ENCODE peak calls at places on chromosomes 13 and 19, in eight cellular contexts. N is memory B cell; G is progenitor cell of endocrine pancreas; B is stimulated activated CD4-positive, alpha-beta T cell treated with anti-CD3 and anti-CD28 coated beads, Interleukin-4, amount 100 ng/mL, for 1 hour; U is head of caudate nucleus; E is caudate nucleus; K is T-helper 1 cell; M is cardiac muscle cell. J is an unnamed sample.
A peak's percentile ranks its signal among the peaks of the same experiment; 100 is the strongest.

GRCh38 chr19:45884682-45885555 is 1.0 kb downstream of the IRF2BP1 start:
- DNase-seq in N (no peak), G (no peak), B (peak; percentile 20), U (no peak), E (no peak), K (no peak), M (no peak), J (peak; percentile 82)

GRCh38 chr19:7287716-7288115 is 6.5 kb downstream of the INSR start:
- DNase-seq in N (no peak), G (no peak), B (no peak), U (no peak), E (no peak), K (no peak), M (no peak), J (no peak)

GRCh38 chr19:2624537-2625091 is 77.9 kb downstream of the GNG7 start:
- DNase-seq in N (no peak), G (no peak), B (no peak), U (no peak), E (no peak), K (no peak), M (no peak), J (peak; percentile 53)

GRCh38 chr13:88764103-88764502 is 1092.9 kb downstream of the SLITRK5 start:
- DNase-seq in N (no peak), G (no peak), B (no peak), U (no peak), E (no peak), K (no peak), M (no peak), J (no peak)

GRCh38 chr19:50159078-50159477 is 4.0 kb downstream of the IZUMO2 start:
- DNase-seq in N (no peak), G (no peak), B (no peak), U (no peak), E (no peak), K (no peak), M (no peak), J (no peak)

GRCh38 chr19:38679839-38680238 is 32.4 kb downstream of the ACTN4 start:
- DNase-seq in N (no peak), G (no peak), B (no peak), U (no peak), E (no peak), K (no peak), M (no peak), J (no peak)

GRCh38 chr19:18427080-18427751 is 8.0 kb downstream of the SSBP4 start:
- DNase-seq in N (no peak), G (no peak), B (no peak), U (no peak), E (no peak), K (no peak), M (no peak), J (no peak)

GRCh38 chr19:37977992-37978391 is 71.0 kb downstream of the SIPA1L3 start:
- DNase-seq in N (peak; percentile 16), G (no peak), B (no peak), U (peak; percentile 70), E (no peak), K (no peak), M (peak; percentile 57), J (no peak)

GRCh38 chr19:15200575-15201364 is at the start of gene NOTCH3:
- DNase-seq in N (no peak), G (peak; percentile 49), B (no peak), U (no peak), E (no peak), K (no peak), M (no peak), J (peak; percentile 88)

GRCh38 chr13:59119475-59119874 is 1044.3 kb downstream of the DIAPH3 start:
- DNase-seq in N (no peak), G (no peak), B (no peak), U (no peak), E (no peak), K (no peak), M (no peak), J (no peak)

GRCh38 chr19:17234911-17235617 is 9.0 kb downstream of the OCEL1 start:
- DNase-seq in N (peak; percentile 49), G (no peak), B (peak; percentile 71), U (peak; percentile 44), E (no peak), K (peak; percentile 50), M (peak; percentile 48), J (peak; percentile 86)

GRCh38 chr19:45079063-45079910 is at the start of gene GEMIN7:
- DNase-seq in N (peak; percentile 77), G (peak; percentile 79), B (peak; percentile 84), U (peak; percentile 84), E (peak; percentile 50), K (peak; percentile 63), M (peak; percentile 82), J (peak; percentile 96)

GRCh38 chr19:1284979-1285736 is 515 bp upstream of the EFNA2 start:
- DNase-seq in N (no peak), G (no peak), B (no peak), U (no peak), E (no peak), K (no peak), M (no peak), J (no peak)

GRCh38 chr19:52307275-52307674 is 10.3 kb downstream of the ZNF480 start:
- DNase-seq in N (no peak), G (no peak), B (peak; percentile 7), U (no peak), E (no peak), K (no peak), M (peak; percentile 34), J (no peak)

GRCh38 chr13:54709546-54709945 is 1680.9 kb downstream of the OLFM4 start:
- DNase-seq in N (no peak), G (no peak), B (no peak), U (no peak), E (no peak), K (no peak), M (no peak), J (no peak)

GRCh38 chr19:38049105-38049649 is 142.2 kb downstream of the SIPA1L3 start:
- DNase-seq in N (peak; percentile 49), G (no peak), B (peak; percentile 52), U (no peak), E (no peak), K (peak; percentile 33), M (peak; percentile 49), J (no peak)

GRCh38 chr19:35223084-35223790 is 5.3 kb downstream of the FAM187B start:
- DNase-seq in N (no peak), G (no peak), B (no peak), U (no peak), E (no peak), K (no peak), M (no peak), J (no peak)

GRCh38 chr19:12521996-12522395 is 29.3 kb downstream of the ZNF564 start:
- DNase-seq in N (no peak), G (no peak), B (no peak), U (no peak), E (no peak), K (no peak), M (no peak), J (no peak)

GRCh38 chr13:42539670-42540069 is 34.3 kb upstream of the TNFSF11 start:
- DNase-seq in N (no peak), G (no peak), B (no peak), U (no peak), E (no peak), K (no peak), M (peak; percentile 43), J (no peak)

GRCh38 chr19:16737909-16738308 is 18.3 kb downstream of the NWD1 start:
- DNase-seq in N (no peak), G (no peak), B (no peak), U (no peak), E (no peak), K (no peak), M (peak; percentile 13), J (no peak)

GRCh38 chr13:91304740-91305139 is 42.7 kb upstream of the MIR17HG start:
- DNase-seq in N (no peak), G (no peak), B (no peak), U (no peak), E (no peak), K (no peak), M (no peak), J (no peak)

GRCh38 chr13:51065372-51066090 is 45.5 kb downstream of the C13orf42 start:
- DNase-seq in N (no peak), G (no peak), B (no peak), U (no peak), E (no peak), K (no peak), M (no peak), J (no peak)

GRCh38 chr19:31349160-31349881 is at the start of gene TSHZ3:
- DNase-seq in N (no peak), G (peak; percentile 55), B (peak; percentile 47), U (peak; percentile 59), E (peak; percentile 25), K (no peak), M (peak; percentile 95), J (peak; percentile 89)

J was measured in SK-N-SH.